ENCODE peak calls at places on chromosomes 2 and 18, in six cellular contexts. One of them, this sample, is unnamed.

GRCh38 chr2:239918749-239919148 is 106.4 kb downstream of the NDUFA10 start:
- DNase-seq in GM23338: no peak
- DNase-seq in A549: no peak
- DNase-seq in adrenal gland: no peak
- DNase-seq in PC-9: no peak
- DNase-seq in dorsolateral prefrontal cortex: no peak
- DNase-seq in this sample: peak

GRCh38 chr2:137208361-137208973 is 443.1 kb downstream of the THSD7B start:
- DNase-seq in dorsolateral prefrontal cortex: no peak
- DNase-seq in PC-9: no peak
- DNase-seq in adrenal gland: no peak
- DNase-seq in GM23338: no peak
- DNase-seq in A549: no peak
- DNase-seq in this sample: no peak

GRCh38 chr18:39494211-39494896 is 1928.8 kb upstream of the CELF4 start:
- DNase-seq in dorsolateral prefrontal cortex: no peak
- DNase-seq in adrenal gland: no peak
- DNase-seq in GM23338: no peak
- DNase-seq in PC-9: no peak
- DNase-seq in A549: no peak
- DNase-seq in this sample: no peak

GRCh38 chr2:202705446-202706020 is 70.8 kb downstream of the FAM117B start:
- DNase-seq in PC-9: no peak
- DNase-seq in adrenal gland: no peak
- DNase-seq in dorsolateral prefrontal cortex: no peak
- DNase-seq in A549: no peak
- DNase-seq in GM23338: no peak
- DNase-seq in this sample: no peak

GRCh38 chr2:47264183-47264582 is 109.1 kb upstream of the STPG4 start:
- DNase-seq in A549: no peak
- DNase-seq in GM23338: peak
- DNase-seq in PC-9: no peak
- DNase-seq in dorsolateral prefrontal cortex: peak
- DNase-seq in adrenal gland: no peak
- DNase-seq in this sample: no peak

GRCh38 chr18:45997689-45998088 is 30.6 kb upstream of the EPG5 start:
- DNase-seq in adrenal gland: no peak
- DNase-seq in GM23338: peak
- DNase-seq in A549: no peak
- DNase-seq in dorsolateral prefrontal cortex: no peak
- DNase-seq in PC-9: no peak
- DNase-seq in this sample: no peak

GRCh38 chr2:137677466-137677865 is 286.8 kb upstream of the HNMT start:
- DNase-seq in A549: no peak
- DNase-seq in adrenal gland: no peak
- DNase-seq in PC-9: no peak
- DNase-seq in dorsolateral prefrontal cortex: no peak
- DNase-seq in GM23338: peak
- DNase-seq in this sample: no peak

GRCh38 chr2:165691615-165692014 is 102.4 kb downstream of the GALNT3 start:
- DNase-seq in PC-9: no peak
- DNase-seq in dorsolateral prefrontal cortex: peak
- DNase-seq in adrenal gland: no peak
- DNase-seq in A549: no peak
- DNase-seq in GM23338: peak
- DNase-seq in this sample: no peak

GRCh38 chr2:197705912-197706838 is 1.0 kb downstream of the MARS2 start:
- DNase-seq in A549: no peak
- DNase-seq in GM23338: no peak
- DNase-seq in adrenal gland: peak
- DNase-seq in dorsolateral prefrontal cortex: no peak
- DNase-seq in PC-9: no peak
- DNase-seq in this sample: no peak

GRCh38 chr2:191312662-191313061 is 67.5 kb downstream of the MYO1B start:
- DNase-seq in PC-9: no peak
- DNase-seq in GM23338: no peak
- DNase-seq in adrenal gland: no peak
- DNase-seq in A549: no peak
- DNase-seq in dorsolateral prefrontal cortex: no peak
- DNase-seq in this sample: no peak

GRCh38 chr18:58042826-58043362 is 1.1 kb upstream of the NEDD4L start:
- DNase-seq in PC-9: no peak
- DNase-seq in adrenal gland: no peak
- DNase-seq in A549: no peak
- DNase-seq in GM23338: peak
- DNase-seq in dorsolateral prefrontal cortex: no peak
- DNase-seq in this sample: no peak

GRCh38 chr18:43277164-43277600 is at the start of gene SYT4:
- DNase-seq in PC-9: no peak
- DNase-seq in dorsolateral prefrontal cortex: peak
- DNase-seq in GM23338: peak
- DNase-seq in A549: no peak
- DNase-seq in adrenal gland: peak
- DNase-seq in this sample: no peak

GRCh38 chr2:119692310-119692709 is 13.3 kb downstream of the TMEM177 start:
- DNase-seq in GM23338: no peak
- DNase-seq in dorsolateral prefrontal cortex: no peak
- DNase-seq in A549: no peak
- DNase-seq in PC-9: no peak
- DNase-seq in adrenal gland: no peak
- DNase-seq in this sample: no peak

GRCh38 chr18:22349966-22350365 is 67.7 kb downstream of the CTAGE1 start:
- DNase-seq in adrenal gland: no peak
- DNase-seq in GM23338: no peak
- DNase-seq in dorsolateral prefrontal cortex: no peak
- DNase-seq in A549: no peak
- DNase-seq in PC-9: no peak
- DNase-seq in this sample: no peak

GRCh38 chr2:187959821-187960220 is 331.9 kb upstream of the GULP1 start:
- DNase-seq in PC-9: peak
- DNase-seq in GM23338: no peak
- DNase-seq in A549: no peak
- DNase-seq in dorsolateral prefrontal cortex: no peak
- DNase-seq in adrenal gland: no peak
- DNase-seq in this sample: no peak

GRCh38 chr2:28352726-28353125 is 39.9 kb upstream of the FOSL2 start:
- DNase-seq in PC-9: no peak
- DNase-seq in A549: no peak
- DNase-seq in dorsolateral prefrontal cortex: no peak
- DNase-seq in GM23338: no peak
- DNase-seq in adrenal gland: no peak
- DNase-seq in this sample: peak

GRCh38 chr2:204264068-204264693 is 281.1 kb upstream of the PARD3B start:
- DNase-seq in dorsolateral prefrontal cortex: no peak
- DNase-seq in A549: no peak
- DNase-seq in adrenal gland: no peak
- DNase-seq in GM23338: peak
- DNase-seq in PC-9: no peak
- DNase-seq in this sample: no peak

GRCh38 chr2:26752636-26753035 is 11.4 kb upstream of the SLC35F6 start:
- DNase-seq in PC-9: no peak
- DNase-seq in dorsolateral prefrontal cortex: no peak
- DNase-seq in GM23338: no peak
- DNase-seq in A549: no peak
- DNase-seq in adrenal gland: no peak
- DNase-seq in this sample: no peak

GRCh38 chr2:23662941-23663729 is 263.8 kb downstream of the ATAD2B start:
- DNase-seq in A549: no peak
- DNase-seq in GM23338: peak
- DNase-seq in dorsolateral prefrontal cortex: peak
- DNase-seq in PC-9: no peak
- DNase-seq in adrenal gland: peak
- DNase-seq in this sample: no peak

GRCh38 chr2:9770308-9771100 is 72.8 kb upstream of the TAF1B start:
- DNase-seq in PC-9: peak
- DNase-seq in adrenal gland: peak
- DNase-seq in dorsolateral prefrontal cortex: peak
- DNase-seq in A549: peak
- DNase-seq in GM23338: peak
- DNase-seq in this sample: no peak

GRCh38 chr2:14638488-14638887 is 6.0 kb downstream of the LRATD1 start:
- DNase-seq in A549: no peak
- DNase-seq in GM23338: no peak
- DNase-seq in PC-9: no peak
- DNase-seq in adrenal gland: no peak
- DNase-seq in dorsolateral prefrontal cortex: no peak
- DNase-seq in this sample: no peak

GRCh38 chr2:14641116-14641515 is 8.6 kb downstream of the LRATD1 start:
- DNase-seq in A549: no peak
- DNase-seq in dorsolateral prefrontal cortex: no peak
- DNase-seq in GM23338: no peak
- DNase-seq in PC-9: no peak
- DNase-seq in adrenal gland: no peak
- DNase-seq in this sample: no peak

GRCh38 chr2:14647714-14648113 is 15.2 kb downstream of the LRATD1 start:
- DNase-seq in A549: no peak
- DNase-seq in dorsolateral prefrontal cortex: no peak
- DNase-seq in GM23338: no peak
- DNase-seq in adrenal gland: no peak
- DNase-seq in PC-9: no peak
- DNase-seq in this sample: no peak

DNA sequence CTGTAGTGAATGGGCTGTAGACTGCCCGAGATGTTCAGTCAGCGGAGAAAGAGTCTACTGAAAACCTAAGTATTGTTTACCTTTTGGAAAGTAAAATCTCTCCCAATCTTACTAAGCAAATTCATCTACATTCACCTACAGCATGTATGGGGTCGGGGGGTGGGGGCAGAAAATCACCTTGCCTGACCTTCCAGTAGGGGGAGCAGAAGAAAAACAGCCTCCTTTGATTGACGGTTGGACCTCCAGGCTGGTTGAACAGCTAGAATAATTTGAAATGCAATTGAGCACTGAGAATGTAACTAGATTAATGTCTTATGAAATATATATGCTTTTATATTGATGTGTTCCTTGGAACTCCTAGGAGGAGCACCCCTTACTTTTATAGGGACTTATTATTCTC is 10.0 kb downstream of the LRATD1 start:
- DNase-seq in dorsolateral prefrontal cortex: no peak
- DNase-seq in adrenal gland: no peak
- DNase-seq in PC-9: no peak
- DNase-seq in A549: no peak
- DNase-seq in GM23338: peak
- DNase-seq in this sample: no peak
- TF ChIP-seq CTCF in dorsolateral prefrontal cortex: no peak
- TF ChIP-seq CTCF in adrenal gland: no peak
- TF ChIP-seq CTCF in PC-9: peak
- TF ChIP-seq CTCF in A549: no peak
- TF ChIP-seq CTCF in GM23338: peak
- TF ChIP-seq CTCF in this sample: no peak

DNA sequence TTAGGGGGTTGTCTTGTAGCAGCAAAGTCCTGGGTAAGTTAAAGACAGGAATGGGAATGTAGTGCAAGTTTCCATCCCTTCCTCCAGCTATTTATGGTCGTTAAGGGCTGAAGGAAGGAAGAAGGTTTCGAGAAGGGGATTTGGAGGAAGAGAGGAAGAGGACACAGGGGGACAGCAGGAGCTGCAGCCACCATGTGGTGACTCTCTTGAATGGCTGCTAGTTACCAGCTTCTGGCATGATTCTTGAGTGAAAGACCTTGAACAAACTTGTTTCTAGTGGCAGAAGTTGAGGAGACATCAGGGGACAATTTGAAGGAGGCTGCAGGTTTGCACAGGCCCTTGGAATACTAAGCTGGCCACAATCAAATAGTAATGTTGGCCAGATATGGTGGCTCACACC is 116.6 kb downstream of the MTX2 start:
- DNase-seq in A549: no peak
- DNase-seq in adrenal gland: no peak
- DNase-seq in PC-9: no peak
- DNase-seq in dorsolateral prefrontal cortex: no peak
- DNase-seq in GM23338: peak
- DNase-seq in this sample: no peak
- TF ChIP-seq CTCF in A549: no peak
- TF ChIP-seq CTCF in adrenal gland: no peak
- TF ChIP-seq CTCF in PC-9: no peak
- TF ChIP-seq CTCF in dorsolateral prefrontal cortex: no peak
- TF ChIP-seq CTCF in GM23338: peak
- TF ChIP-seq CTCF in this sample: no peak

GRCh38 chr2:184597571-184597980 is 753 bp upstream of the ZNF804A start:
- DNase-seq in adrenal gland: peak
- DNase-seq in dorsolateral prefrontal cortex: peak
- DNase-seq in GM23338: peak
- DNase-seq in PC-9: no peak
- DNase-seq in A549: no peak
- DNase-seq in this sample: no peak

GRCh38 chr2:184599054-184599874 is 935 bp downstream of the ZNF804A start:
- DNase-seq in dorsolateral prefrontal cortex: no peak
- DNase-seq in A549: no peak
- DNase-seq in PC-9: no peak
- DNase-seq in adrenal gland: no peak
- DNase-seq in GM23338: no peak
- DNase-seq in this sample: no peak

GRCh38 chr2:184598313-184599053 is at the start of gene ZNF804A:
- DNase-seq in adrenal gland: peak
- DNase-seq in PC-9: no peak
- DNase-seq in GM23338: peak
- DNase-seq in A549: peak
- DNase-seq in dorsolateral prefrontal cortex: peak
- DNase-seq in this sample: peak

GRCh38 chr2:184597996-184598312 is 375 bp upstream of the ZNF804A start:
- DNase-seq in GM23338: peak
- DNase-seq in dorsolateral prefrontal cortex: no peak
- DNase-seq in adrenal gland: no peak
- DNase-seq in A549: no peak
- DNase-seq in PC-9: no peak
- DNase-seq in this sample: no peak

GRCh38 chr2:184599875-184600227 is 1.5 kb downstream of the ZNF804A start:
- DNase-seq in dorsolateral prefrontal cortex: no peak
- DNase-seq in PC-9: no peak
- DNase-seq in A549: no peak
- DNase-seq in adrenal gland: no peak
- DNase-seq in GM23338: no peak
- DNase-seq in this sample: no peak
- TF ChIP-seq CTCF in dorsolateral prefrontal cortex: no peak
- TF ChIP-seq CTCF in PC-9: no peak
- TF ChIP-seq CTCF in A549: no peak
- TF ChIP-seq CTCF in adrenal gland: no peak
- TF ChIP-seq CTCF in GM23338: no peak
- TF ChIP-seq CTCF in this sample: no peak

GRCh38 chr18:62586148-62586774 is 63.4 kb downstream of the ZCCHC2 start:
- DNase-seq in A549: peak
- DNase-seq in GM23338: peak
- DNase-seq in dorsolateral prefrontal cortex: peak
- DNase-seq in adrenal gland: peak
- DNase-seq in PC-9: peak
- DNase-seq in this sample: no peak

GRCh38 chr18:62585274-62586147 is 62.7 kb downstream of the ZCCHC2 start:
- DNase-seq in adrenal gland: peak
- DNase-seq in A549: no peak
- DNase-seq in PC-9: peak
- DNase-seq in dorsolateral prefrontal cortex: no peak
- DNase-seq in GM23338: no peak
- DNase-seq in this sample: no peak

GRCh38 chr18:62588217-62588616 is 65.4 kb downstream of the ZCCHC2 start:
- DNase-seq in GM23338: no peak
- DNase-seq in adrenal gland: peak
- DNase-seq in PC-9: peak
- DNase-seq in dorsolateral prefrontal cortex: no peak
- DNase-seq in A549: no peak
- DNase-seq in this sample: no peak

GRCh38 chr18:62587689-62588088 is 64.9 kb downstream of the ZCCHC2 start:
- DNase-seq in adrenal gland: peak
- DNase-seq in PC-9: peak
- DNase-seq in GM23338: no peak
- DNase-seq in A549: no peak
- DNase-seq in dorsolateral prefrontal cortex: no peak
- DNase-seq in this sample: no peak

GRCh38 chr18:62586781-62587487 is 64.1 kb downstream of the ZCCHC2 start:
- DNase-seq in PC-9: peak
- DNase-seq in GM23338: no peak
- DNase-seq in A549: no peak
- DNase-seq in adrenal gland: peak
- DNase-seq in dorsolateral prefrontal cortex: peak
- DNase-seq in this sample: no peak
- TF ChIP-seq CTCF in PC-9: no peak
- TF ChIP-seq CTCF in GM23338: peak
- TF ChIP-seq CTCF in A549: no peak
- TF ChIP-seq CTCF in adrenal gland: no peak
- TF ChIP-seq CTCF in dorsolateral prefrontal cortex: no peak
- TF ChIP-seq CTCF in this sample: no peak